ENCODE peak calls at places on chromosomes 7 and 10, in four cellular contexts. One of them, this sample, is unnamed.

GRCh38 chr7:12550956-12551355 is 19.6 kb upstream of the SCIN start:
- DNase-seq in GM12878: no peak
- DNase-seq in K562: no peak
- DNase-seq in HepG2: no peak
- DNase-seq in this sample: no peak

GRCh38 chr7:3333861-3334260 is 32.8 kb downstream of the SDK1 start:
- DNase-seq in GM12878: no peak
- DNase-seq in K562: no peak
- DNase-seq in HepG2: no peak
- DNase-seq in this sample: no peak

GRCh38 chr10:131810036-131810804 is 90.6 kb upstream of the PPP2R2D start:
- DNase-seq in GM12878: no peak
- DNase-seq in K562: no peak
- DNase-seq in HepG2: no peak
- DNase-seq in this sample: no peak

GRCh38 chr10:125003901-125004467 is 62.1 kb downstream of the ZRANB1 start:
- DNase-seq in GM12878: no peak
- DNase-seq in K562: no peak
- DNase-seq in HepG2: no peak
- DNase-seq in this sample: no peak

GRCh38 chr7:130473877-130474276 is 18.0 kb upstream of the MEST start:
- DNase-seq in GM12878: no peak
- DNase-seq in K562: no peak
- DNase-seq in HepG2: no peak
- DNase-seq in this sample: no peak

GRCh38 chr10:99619090-99619800 is 994 bp downstream of the SLC25A28 start:
- DNase-seq in GM12878: peak
- DNase-seq in K562: no peak
- DNase-seq in HepG2: no peak
- DNase-seq in this sample: no peak

GRCh38 chr10:48554668-48555067 is 50.2 kb downstream of the ARHGAP22 start:
- DNase-seq in GM12878: no peak
- DNase-seq in K562: no peak
- DNase-seq in HepG2: no peak
- DNase-seq in this sample: no peak

GRCh38 chr7:135257790-135258189 is 24.2 kb downstream of the STRA8 start:
- DNase-seq in GM12878: no peak
- DNase-seq in K562: no peak
- DNase-seq in HepG2: peak
- DNase-seq in this sample: no peak

GRCh38 chr10:1529806-1530413 is 207.4 kb downstream of the ADARB2 start:
- DNase-seq in GM12878: no peak
- DNase-seq in K562: no peak
- DNase-seq in HepG2: no peak
- DNase-seq in this sample: no peak

GRCh38 chr10:24897326-24897926 is 55.0 kb downstream of the PRTFDC1 start:
- DNase-seq in GM12878: no peak
- DNase-seq in K562: peak
- DNase-seq in HepG2: peak
- DNase-seq in this sample: peak

GRCh38 chr7:82677493-82677892 is 233.9 kb upstream of the CACNA2D1 start:
- DNase-seq in GM12878: no peak
- DNase-seq in K562: no peak
- DNase-seq in HepG2: no peak
- DNase-seq in this sample: no peak

GRCh38 chr7:41152179-41152678 is 550.7 kb downstream of the INHBA start:
- DNase-seq in GM12878: no peak
- DNase-seq in K562: no peak
- DNase-seq in HepG2: no peak
- DNase-seq in this sample: no peak

GRCh38 chr10:44990965-44991364 is 9.8 kb upstream of the ZNF22 start:
- DNase-seq in GM12878: no peak
- DNase-seq in K562: no peak
- DNase-seq in HepG2: no peak
- DNase-seq in this sample: no peak
- TF ChIP-seq ATF3 in GM12878: no peak
- TF ChIP-seq ATF3 in K562: no peak
- TF ChIP-seq ATF3 in HepG2: no peak
- TF ChIP-seq ATF3 in this sample: no peak

DNA sequence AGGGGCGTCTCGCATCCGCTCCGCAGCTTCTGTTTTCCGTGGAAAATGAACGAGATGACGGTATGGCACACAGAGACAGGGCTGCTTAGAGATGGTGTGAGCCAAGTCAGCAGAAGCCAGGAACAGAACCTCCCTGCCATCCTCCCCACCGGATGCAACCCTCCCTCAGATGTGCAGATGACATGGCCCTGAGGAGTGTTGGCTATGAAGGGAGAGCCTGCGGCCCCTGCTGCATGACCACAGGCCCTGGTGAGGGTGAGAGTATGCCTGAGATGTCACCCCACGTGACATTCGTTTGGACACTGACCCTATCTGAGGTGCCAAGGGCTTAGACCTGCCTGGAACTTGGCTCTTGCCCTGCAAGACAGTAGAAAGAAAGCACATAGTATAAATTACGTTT is 29.4 kb downstream of the WIPF3 start:
- DNase-seq in GM12878: no peak
- DNase-seq in K562: no peak
- DNase-seq in HepG2: no peak
- DNase-seq in this sample: no peak
- TF ChIP-seq SIN3A in GM12878: no peak
- TF ChIP-seq SIN3A in K562: no peak
- TF ChIP-seq SIN3A in HepG2: no peak
- TF ChIP-seq SIN3A in this sample: no peak

GRCh38 chr10:118832242-118832651 is 77.5 kb upstream of the CACUL1 start:
- DNase-seq in GM12878: no peak
- DNase-seq in K562: no peak
- DNase-seq in HepG2: no peak
- DNase-seq in this sample: no peak
- TF ChIP-seq ATF3 in GM12878: no peak
- TF ChIP-seq ATF3 in K562: no peak
- TF ChIP-seq ATF3 in HepG2: no peak
- TF ChIP-seq ATF3 in this sample: no peak

GRCh38 chr10:31401287-31401686 is 82.3 kb downstream of the ZEB1 start:
- DNase-seq in GM12878: no peak
- DNase-seq in K562: no peak
- DNase-seq in HepG2: no peak
- DNase-seq in this sample: no peak
- TF ChIP-seq SIN3A in GM12878: no peak
- TF ChIP-seq SIN3A in K562: no peak
- TF ChIP-seq SIN3A in HepG2: no peak
- TF ChIP-seq SIN3A in this sample: no peak

GRCh38 chr10:93837783-93838677 is 55.7 kb upstream of the SLC35G1 start:
- DNase-seq in GM12878: no peak
- DNase-seq in K562: no peak
- DNase-seq in HepG2: no peak
- DNase-seq in this sample: no peak
- TF ChIP-seq ATF3 in GM12878: no peak
- TF ChIP-seq ATF3 in K562: no peak
- TF ChIP-seq ATF3 in HepG2: no peak
- TF ChIP-seq ATF3 in this sample: no peak

GRCh38 chr10:76115471-76116155 is 684.2 kb downstream of the LRMDA start:
- DNase-seq in GM12878: no peak
- DNase-seq in K562: no peak
- DNase-seq in HepG2: no peak
- DNase-seq in this sample: no peak
- TF ChIP-seq SIN3A in GM12878: no peak
- TF ChIP-seq SIN3A in K562: no peak
- TF ChIP-seq SIN3A in HepG2: no peak
- TF ChIP-seq SIN3A in this sample: no peak

This sample was measured in HCT116.